ENCODE peak calls at places on chromosome 1, in six cellular contexts. S is H9, A is IMR-90, F is mesenchymal stem cell, H is neuronal stem cell, D is trophoblast cell. U is an unnamed sample.

GRCh38 chr1:90716243-90716551 is 905 bp downstream of the BARHL2 start:
- DNase-seq in S (no peak), A (no peak), F (no peak), H (no peak), D (no peak), U (no peak)

GRCh38 chr1:75671708-75672107 is 52.8 kb upstream of the ACADM start:
- DNase-seq in S (no peak), A (no peak), F (no peak), H (no peak), D (no peak), U (no peak)

GRCh38 chr1:18643154-18644012 is 12.7 kb downstream of the PAX7 start:
- DNase-seq in S (peak), A (no peak), F (no peak), H (no peak), D (peak), U (peak)

GRCh38 chr1:187413770-187414169 is 585.0 kb downstream of the PLA2G4A start:
- DNase-seq in S (no peak), A (peak), F (peak), H (no peak), D (peak), U (peak)

GRCh38 chr1:15803380-15803779 is 4.1 kb downstream of the UQCRHL start:
- DNase-seq in S (peak), A (peak), F (peak), H (no peak), D (peak), U (peak)

GRCh38 chr1:77538956-77539509 is 143.4 kb downstream of the ZZZ3 start:
- DNase-seq in S (no peak), A (peak), F (peak), H (no peak), D (peak), U (no peak)

GRCh38 chr1:201310986-201311355 is 27.7 kb downstream of the PKP1 start:
- DNase-seq in S (no peak), A (peak), F (no peak), H (no peak), D (peak), U (no peak)

GRCh38 chr1:14945132-14946010 is 208.2 kb upstream of the TMEM51 start:
- DNase-seq in S (no peak), A (peak), F (peak), H (no peak), D (peak), U (peak)

GRCh38 chr1:90717665-90718410 is 736 bp upstream of the BARHL2 start:
- DNase-seq in S (peak), A (peak), F (peak), H (no peak), D (peak), U (peak)

GRCh38 chr1:54252371-54252770 is 52.4 kb downstream of the MRPL37 start:
- DNase-seq in S (no peak), A (no peak), F (no peak), H (no peak), D (no peak), U (no peak)

GRCh38 chr1:89068291-89068690 is 3.3 kb upstream of the GBP1 start:
- DNase-seq in S (no peak), A (peak), F (peak), H (no peak), D (no peak), U (no peak)

GRCh38 chr1:43446388-43446740 is 7.4 kb downstream of the HYI start:
- DNase-seq in S (peak), A (no peak), F (no peak), H (no peak), D (peak), U (no peak)

GRCh38 chr1:206524739-206525364 is 17.5 kb downstream of the RASSF5 start:
- DNase-seq in S (no peak), A (no peak), F (no peak), H (no peak), D (no peak), U (no peak)

GRCh38 chr1:220680085-220680687 is 10.0 kb upstream of the C1orf115 start:
- DNase-seq in S (no peak), A (peak), F (peak), H (peak), D (peak), U (peak)

GRCh38 chr1:241235236-241235897 is 121.6 kb downstream of the RGS7 start:
- DNase-seq in S (no peak), A (no peak), F (no peak), H (peak), D (no peak), U (peak)

GRCh38 chr1:217495249-217495648 is 135.6 kb downstream of the GPATCH2 start:
- DNase-seq in S (no peak), A (no peak), F (no peak), H (no peak), D (no peak), U (no peak)

GRCh38 chr1:55927934-55928333 is 651.4 kb downstream of the PLPP3 start:
- DNase-seq in S (no peak), A (no peak), F (peak), H (no peak), D (no peak), U (no peak)

GRCh38 chr1:62337785-62338631 is 18.8 kb upstream of the KANK4 start:
- DNase-seq in S (peak), A (no peak), F (no peak), H (peak), D (peak), U (peak)

GRCh38 chr1:72288886-72289285 is 6.5 kb upstream of the NEGR1 start:
- DNase-seq in S (no peak), A (no peak), F (no peak), H (no peak), D (no peak), U (no peak)

GRCh38 chr1:182789138-182790076 is at the start of gene NPL:
- DNase-seq in S (peak), A (peak), F (peak), H (peak), D (peak), U (peak)

GRCh38 chr1:151013518-151013917 is 5.3 kb downstream of the PRUNE1 start:
- DNase-seq in S (no peak), A (peak), F (peak), H (no peak), D (no peak), U (peak)

GRCh38 chr1:22876359-22877111 is 96.1 kb downstream of the LACTBL1 start:
- DNase-seq in S (no peak), A (peak), F (peak), H (peak), D (no peak), U (no peak)

GRCh38 chr1:6026095-6026809 is 19.4 kb upstream of the KCNAB2 start:
- DNase-seq in S (peak), A (peak), F (no peak), H (no peak), D (peak), U (peak)

GRCh38 chr1:229407206-229408026 is 26.5 kb downstream of the ACTA1 start:
- DNase-seq in S (no peak), A (no peak), F (peak), H (no peak), D (peak), U (peak)

GRCh38 chr1:196650403-196650802 is 1.4 kb upstream of the CFH start:
- DNase-seq in S (peak), A (no peak), F (no peak), H (no peak), D (no peak), U (peak)

GRCh38 chr1:29133861-29134694 is 10.4 kb upstream of the TMEM200B start:
- DNase-seq in S (no peak), A (no peak), F (no peak), H (no peak), D (no peak), U (no peak)

GRCh38 chr1:229694053-229694693 is 68.1 kb downstream of the URB2 start:
- DNase-seq in S (peak), A (peak), F (peak), H (peak), D (no peak), U (peak)

GRCh38 chr1:224897501-224897900 is 32.0 kb upstream of the DNAH14 start:
- DNase-seq in S (no peak), A (no peak), F (no peak), H (no peak), D (no peak), U (no peak)

GRCh38 chr1:162030741-162031280 is 7.1 kb upstream of the OLFML2B start:
- DNase-seq in S (no peak), A (no peak), F (no peak), H (no peak), D (no peak), U (no peak)

GRCh38 chr1:92464588-92465255 is 22.0 kb downstream of the GFI1 start:
- DNase-seq in S (no peak), A (no peak), F (no peak), H (no peak), D (no peak), U (no peak)

GRCh38 chr1:230750576-230750975 is 3.4 kb downstream of the CAPN9 start:
- DNase-seq in S (no peak), A (no peak), F (no peak), H (no peak), D (no peak), U (no peak)

GRCh38 chr1:32939655-32940371 is 24.8 kb downstream of the RNF19B start:
- DNase-seq in S (no peak), A (peak), F (peak), H (no peak), D (no peak), U (no peak)

GRCh38 chr1:13996334-13996733 is 296.3 kb downstream of the PRDM2 start:
- DNase-seq in S (peak), A (no peak), F (no peak), H (no peak), D (no peak), U (no peak)

GRCh38 chr1:47175227-47175934 is 14.5 kb downstream of the PDZK1IP1 start:
- DNase-seq in S (peak), A (peak), F (peak), H (peak), D (peak), U (peak)

GRCh38 chr1:77415585-77415984 is 133.8 kb downstream of the AK5 start:
- DNase-seq in S (no peak), A (no peak), F (no peak), H (no peak), D (no peak), U (no peak)

GRCh38 chr1:70945676-70946075 is 101.9 kb downstream of the PTGER3 start:
- DNase-seq in S (no peak), A (no peak), F (no peak), H (no peak), D (peak), U (no peak)

GRCh38 chr1:235513495-235514366 is 9.5 kb upstream of the B3GALNT2 start:
- DNase-seq in S (no peak), A (peak), F (peak), H (peak), D (peak), U (peak)

GRCh38 chr1:115813735-115814134 is 27.2 kb downstream of the NHLH2 start:
- DNase-seq in S (no peak), A (no peak), F (no peak), H (no peak), D (no peak), U (no peak)

DNA sequence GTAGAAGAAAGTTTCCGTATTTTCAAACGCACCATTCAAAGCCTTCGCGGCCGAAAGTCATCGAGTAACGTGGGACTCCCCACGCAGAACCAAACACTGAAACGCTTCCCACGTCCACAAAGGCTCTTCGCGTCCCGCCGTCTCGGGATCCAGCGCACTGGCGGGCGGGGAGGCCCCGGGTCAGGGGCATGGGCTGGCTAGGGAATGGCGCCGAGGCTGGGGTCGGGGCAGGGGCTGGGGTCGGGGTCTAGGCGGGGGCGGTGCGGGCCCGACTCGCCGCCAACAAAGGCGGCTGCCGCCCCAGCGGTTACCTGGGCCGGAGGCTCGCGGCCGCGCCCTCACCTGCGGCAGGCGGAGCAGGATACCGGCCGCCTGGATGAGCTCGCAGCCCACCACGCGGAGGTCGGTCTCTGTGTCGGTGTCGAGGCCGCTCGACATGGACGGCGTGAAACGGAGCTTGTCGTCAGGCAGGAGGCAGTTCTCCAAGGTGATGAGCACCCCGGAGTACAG is 403 bp downstream of the CCNL2 start:
- DNase-seq in S (no peak), A (no peak), F (no peak), H (no peak), D (peak), U (no peak)
- H2BK5ac ChIP-seq in S (no peak), A (peak), F (no peak), H (peak), D (peak), U (peak)

GRCh38 chr1:154810571-154810970 is 59.5 kb downstream of the KCNN3 start:
- DNase-seq in S (no peak), A (no peak), F (no peak), H (no peak), D (no peak), U (no peak)

GRCh38 chr1:154808261-154808908 is 61.7 kb downstream of the KCNN3 start:
- DNase-seq in S (no peak), A (no peak), F (no peak), H (no peak), D (peak), U (peak)

GRCh38 chr1:154807048-154807591 is 63.0 kb downstream of the KCNN3 start:
- DNase-seq in S (no peak), A (no peak), F (no peak), H (no peak), D (peak), U (no peak)

GRCh38 chr1:154809436-154810413 is 60.4 kb downstream of the KCNN3 start:
- DNase-seq in S (no peak), A (peak), F (peak), H (no peak), D (peak), U (no peak)

GRCh38 chr1:154808909-154809262 is 61.2 kb downstream of the KCNN3 start:
- DNase-seq in S (no peak), A (peak), F (peak), H (no peak), D (peak), U (no peak)
- H2BK5ac ChIP-seq in S (no peak), A (no peak), F (no peak), H (no peak), D (no peak), U (no peak)

GRCh38 chr1:30852026-30852425 is 56.5 kb downstream of the SDC3 start:
- DNase-seq in S (no peak), A (peak), F (peak), H (no peak), D (no peak), U (no peak)

GRCh38 chr1:30851286-30851685 is 57.3 kb downstream of the SDC3 start:
- DNase-seq in S (no peak), A (no peak), F (no peak), H (no peak), D (no peak), U (no peak)

GRCh38 chr1:30850607-30851006 is 58.0 kb downstream of the SDC3 start:
- DNase-seq in S (no peak), A (no peak), F (no peak), H (no peak), D (no peak), U (no peak)

GRCh38 chr1:30855686-30856259 is 52.8 kb downstream of the SDC3 start:
- DNase-seq in S (no peak), A (no peak), F (no peak), H (no peak), D (no peak), U (no peak)

DNA sequence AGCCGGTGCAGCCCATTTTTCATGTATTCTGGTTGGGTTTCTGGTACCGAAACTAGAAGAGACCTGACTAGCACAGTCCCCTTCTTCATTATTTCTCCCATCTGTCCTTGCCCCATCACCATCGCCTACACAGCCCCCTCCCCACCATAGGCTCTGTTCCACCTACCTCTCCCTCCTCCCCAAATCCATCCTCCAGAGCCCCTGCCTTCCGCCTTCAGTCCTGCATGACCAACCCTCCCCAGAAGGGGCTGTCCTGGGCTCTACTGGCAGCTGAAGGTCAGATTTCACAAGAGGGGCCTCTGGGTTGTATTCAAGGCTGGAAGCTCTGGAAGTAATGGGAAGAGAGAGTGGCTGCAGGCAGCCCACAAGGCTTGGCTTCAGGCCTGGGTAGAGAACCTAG is 55.2 kb downstream of the SDC3 start:
- DNase-seq in S (peak), A (no peak), F (peak), H (no peak), D (no peak), U (peak)
- H2BK5ac ChIP-seq in S (no peak), A (no peak), F (no peak), H (no peak), D (no peak), U (no peak)

GRCh38 chr1:34929497-34929852 is at the start of gene DLGAP3:
- DNase-seq in S (no peak), A (no peak), F (no peak), H (peak), D (no peak), U (peak)
- H2BK5ac ChIP-seq in S (no peak), A (no peak), F (no peak), H (no peak), D (no peak), U (no peak)

GRCh38 chr1:27597511-27598216 is 6.3 kb downstream of the AHDC1 start:
- DNase-seq in S (no peak), A (peak), F (no peak), H (no peak), D (no peak), U (no peak)

GRCh38 chr1:27598902-27599528 is 4.9 kb downstream of the AHDC1 start:
- DNase-seq in S (no peak), A (peak), F (peak), H (no peak), D (no peak), U (peak)

GRCh38 chr1:27599605-27600499 is 4.1 kb downstream of the AHDC1 start:
- DNase-seq in S (peak), A (no peak), F (no peak), H (no peak), D (no peak), U (no peak)

GRCh38 chr1:27597036-27597435 is 6.9 kb downstream of the AHDC1 start:
- DNase-seq in S (no peak), A (no peak), F (no peak), H (no peak), D (no peak), U (no peak)

DNA sequence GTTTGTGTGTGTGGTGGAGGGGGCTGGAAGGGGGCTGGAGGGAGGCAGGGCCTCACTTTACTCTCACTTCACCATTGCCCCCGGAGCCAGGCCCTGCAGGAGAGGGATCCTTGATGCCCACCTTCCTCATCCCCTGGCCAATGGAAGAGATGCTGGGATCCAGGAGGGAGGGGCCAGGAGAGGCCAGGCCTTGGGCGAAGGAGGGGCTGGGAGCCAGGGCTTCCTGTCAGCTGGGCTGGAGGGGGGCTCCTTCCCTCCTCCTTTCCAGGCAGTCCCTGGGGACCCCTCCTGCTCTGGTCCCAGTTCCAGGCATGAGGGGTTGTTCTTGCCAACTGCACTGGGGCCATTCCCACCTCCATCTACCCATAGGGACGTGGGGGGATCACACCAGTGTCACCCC is 5.7 kb downstream of the AHDC1 start:
- DNase-seq in S (peak), A (no peak), F (peak), H (no peak), D (no peak), U (no peak)
- H2BK5ac ChIP-seq in S (no peak), A (peak), F (no peak), H (peak), D (peak), U (no peak)

DNA sequence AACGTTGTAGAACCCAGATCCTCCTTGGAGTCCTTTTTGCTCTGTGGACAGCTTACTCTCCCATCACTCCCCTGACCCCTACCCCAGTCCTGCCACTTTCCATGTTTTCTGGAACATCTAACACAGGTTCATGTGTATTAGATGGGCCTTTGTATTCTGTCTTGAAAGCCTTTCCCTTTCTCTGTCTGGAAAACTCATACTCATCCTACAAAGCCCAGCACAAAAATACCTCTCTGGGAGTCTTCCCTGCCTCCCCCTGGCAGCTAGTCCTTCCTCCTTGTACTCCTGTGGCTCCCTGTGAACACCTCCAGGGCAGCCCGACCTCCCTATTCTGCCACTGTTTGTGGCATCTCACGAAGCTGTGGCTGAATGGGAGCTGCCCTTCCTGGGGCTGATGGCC is 7.8 kb upstream of the HEYL start:
- DNase-seq in S (no peak), A (no peak), F (no peak), H (no peak), D (no peak), U (no peak)
- H2BK5ac ChIP-seq in S (no peak), A (no peak), F (no peak), H (no peak), D (no peak), U (no peak)

GRCh38 chr1:171250263-171250662 is 2.0 kb downstream of the FMO1 start:
- DNase-seq in S (no peak), A (no peak), F (no peak), H (no peak), D (peak), U (no peak)

GRCh38 chr1:171251042-171251740 is 2.9 kb downstream of the FMO1 start:
- DNase-seq in S (peak), A (peak), F (peak), H (peak), D (peak), U (peak)

GRCh38 chr1:171254859-171255258 is 6.6 kb downstream of the FMO1 start:
- DNase-seq in S (no peak), A (peak), F (peak), H (no peak), D (no peak), U (no peak)

GRCh38 chr1:171251741-171252300 is 3.5 kb downstream of the FMO1 start:
- DNase-seq in S (no peak), A (peak), F (peak), H (peak), D (peak), U (peak)

DNA sequence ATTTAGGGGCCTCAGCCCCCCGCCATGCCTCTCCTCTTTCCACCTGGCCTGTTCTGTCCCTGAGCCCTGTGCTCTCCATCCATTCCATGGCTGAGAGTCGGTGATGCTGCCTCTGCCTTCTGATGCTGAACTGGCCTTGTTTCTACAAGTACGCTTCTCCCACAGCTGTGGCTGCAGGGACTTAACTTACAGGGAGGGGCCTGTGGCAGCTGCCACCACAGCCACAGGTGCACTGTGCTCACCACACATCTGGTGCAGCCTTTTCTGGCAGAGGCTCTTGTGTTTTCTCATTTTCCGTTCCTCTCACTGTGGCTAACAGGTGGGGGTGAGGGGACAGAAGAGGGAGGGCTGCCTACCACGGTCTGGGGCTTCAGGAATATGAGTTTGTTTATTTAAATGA is 4.2 kb downstream of the FMO1 start:
- DNase-seq in S (no peak), A (no peak), F (no peak), H (no peak), D (no peak), U (no peak)
- H2BK5ac ChIP-seq in S (no peak), A (no peak), F (no peak), H (no peak), D (no peak), U (no peak)